ENCODE peak calls at places on chromosomes 4 and X, in five cellular contexts. E is AG09319, G is neural crest cell, V is foreskin fibroblast, T is left lung. S is an unnamed sample.

GRCh38 chr4:10690185-10690907 is 5.8 kb upstream of the CLNK start:
- DNase-seq in E (no peak), G (no peak), V (no peak), T (no peak), S (no peak)

GRCh38 chrX:26442340-26442739 is 226.4 kb downstream of the MAGEB5 start:
- DNase-seq in E (no peak), G (no peak), V (peak), T (no peak), S (no peak)

GRCh38 chrX:40176256-40176978 is 78.7 kb upstream of the BCOR start:
- DNase-seq in E (no peak), G (no peak), V (peak), T (peak), S (no peak)

GRCh38 chrX:38561126-38561868 is at the start of gene TSPAN7:
- DNase-seq in E (peak), G (peak), V (peak), T (peak), S (peak)

GRCh38 chr4:185640809-185641675 is 105.7 kb upstream of the PDLIM3 start:
- DNase-seq in E (peak), G (no peak), V (peak), T (no peak), S (no peak)

GRCh38 chr4:89549907-89550306 is 242.3 kb upstream of the GPRIN3 start:
- DNase-seq in E (peak), G (no peak), V (peak), T (no peak), S (no peak)

GRCh38 chrX:124348152-124348551 is 1.8 kb downstream of the SH2D1A start:
- DNase-seq in E (no peak), G (no peak), V (no peak), T (no peak), S (no peak)

GRCh38 chrX:107700317-107700774 is 72.0 kb downstream of the PRPS1 start:
- DNase-seq in E (no peak), G (no peak), V (peak), T (no peak), S (no peak)

GRCh38 chr4:161642708-161643107 is 521.1 kb downstream of the FSTL5 start:
- DNase-seq in E (no peak), G (no peak), V (peak), T (no peak), S (no peak)

GRCh38 chr4:51843309-51844156 is 580 bp downstream of the DCUN1D4 start:
- DNase-seq in E (peak), G (peak), V (peak), T (peak), S (peak)

GRCh38 chrX:15269618-15270521 is at the start of gene ASB9:
- DNase-seq in E (no peak), G (no peak), V (peak), T (peak), S (no peak)

GRCh38 chrX:40581333-40581910 is 652 bp downstream of the ATP6AP2 start:
- DNase-seq in E (no peak), G (no peak), V (peak), T (no peak), S (no peak)

GRCh38 chrX:48918644-48919340 is at the start of gene PIM2:
- DNase-seq in E (no peak), G (peak), V (peak), T (peak), S (peak)
- TF ChIP-seq CTCF in E (no peak), G (no peak), V (no peak), T (no peak), S (no peak)

GRCh38 chr4:26787461-26788340 is 72.9 kb upstream of the STIM2 start:
- DNase-seq in E (no peak), G (no peak), V (peak), T (no peak), S (peak)
- TF ChIP-seq CTCF in E (peak), G (no peak), V (peak), T (no peak), S (peak)

GRCh38 chrX:114717921-114718320 is 134.0 kb downstream of the HTR2C start:
- DNase-seq in E (no peak), G (peak), V (no peak), T (no peak), S (no peak)
- TF ChIP-seq CTCF in E (no peak), G (peak), V (peak), T (no peak), S (peak)

DNA sequence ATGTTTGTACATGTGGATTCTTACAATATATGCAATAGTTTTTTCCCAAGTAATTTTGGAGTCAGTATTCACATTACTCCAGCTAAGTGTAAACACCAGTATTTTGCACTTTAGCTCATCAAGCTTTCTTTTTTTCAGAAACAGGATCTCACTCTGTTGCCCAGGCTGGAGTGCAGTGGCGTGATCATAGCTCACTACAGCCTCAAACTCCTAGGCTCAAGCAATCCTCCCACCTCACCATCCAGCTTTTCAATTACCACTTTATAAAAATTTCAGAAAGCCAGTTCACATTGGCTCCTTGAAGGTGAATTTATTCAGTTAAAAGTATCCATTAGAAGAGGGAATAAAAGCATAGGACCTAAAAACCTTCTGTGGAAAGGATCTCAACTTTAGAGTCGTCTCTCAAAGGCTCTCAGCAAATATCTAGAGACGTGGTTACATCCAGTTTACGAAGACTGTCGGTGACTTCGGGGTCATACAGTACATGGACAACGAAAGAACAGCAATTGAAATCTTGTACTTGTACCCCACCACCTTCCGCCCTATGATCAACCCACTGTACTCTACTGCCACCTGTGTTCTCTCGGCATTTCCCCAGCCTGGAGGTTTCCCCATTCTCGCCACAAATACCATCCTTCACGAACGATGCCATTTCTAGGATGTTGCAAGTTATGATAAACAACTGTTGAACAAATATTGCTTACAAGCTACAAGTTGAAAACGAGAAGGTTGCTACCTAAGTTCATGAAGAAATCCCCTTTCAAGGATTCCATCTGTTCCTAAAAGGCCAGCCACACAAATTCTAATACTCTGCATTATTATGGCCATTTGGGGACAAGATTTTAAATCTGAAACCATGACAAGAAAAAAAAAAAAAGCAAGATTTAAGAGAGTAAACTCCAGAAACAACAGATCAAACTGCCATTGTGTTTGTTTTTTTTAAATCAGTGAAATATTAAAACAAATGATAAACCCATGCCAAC is 1.8 kb downstream of the APBB2 start:
- DNase-seq in E (peak), G (no peak), V (peak), T (peak), S (no peak)
- TF ChIP-seq CTCF in E (peak), G (peak), V (peak), T (peak), S (peak)

GRCh38 chrX:120365320-120365719 is 3.4 kb downstream of the ATP1B4 start:
- DNase-seq in E (no peak), G (no peak), V (peak), T (peak), S (no peak)
- TF ChIP-seq CTCF in E (peak), G (peak), V (peak), T (peak), S (peak)

GRCh38 chrX:120999413-120999812 is 13.9 kb upstream of the CT47A1 start:
- DNase-seq in E (no peak), G (no peak), V (no peak), T (no peak), S (no peak)

DNA sequence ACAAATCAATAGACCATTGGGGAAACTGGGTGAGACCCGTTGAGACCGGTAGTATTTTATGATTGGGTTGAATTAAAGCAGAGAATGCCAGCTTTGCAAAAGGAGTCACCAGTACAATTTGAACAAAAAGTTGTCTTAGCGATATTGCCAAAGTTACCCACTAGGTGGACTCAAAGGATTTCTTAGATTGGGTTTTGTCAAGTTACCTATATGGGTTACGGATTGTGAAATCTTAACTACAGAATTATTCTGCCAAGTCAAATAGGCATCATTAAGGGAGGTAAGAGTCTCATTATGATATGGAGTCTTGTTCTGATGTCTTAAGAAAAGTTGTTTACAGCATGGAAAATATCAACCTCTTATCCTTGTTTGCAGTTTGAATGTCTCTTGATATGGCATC is 15.0 kb upstream of the CT47A1 start:
- DNase-seq in E (no peak), G (no peak), V (peak), T (no peak), S (no peak)
- TF ChIP-seq CTCF in E (peak), G (peak), V (no peak), T (no peak), S (peak)